ENCODE peak calls at places on chromosomes 5 and 9, in seven cellular contexts. D, T, V, O, Z, S and B are unnamed samples.

GRCh38 chr9:21883642-21884041 is 81.2 kb downstream of the MTAP start:
- DNase-seq in D (no peak), T (no peak), V (peak), O (peak), Z (no peak), S (no peak), B (no peak)

GRCh38 chr9:132235894-132236661 is 74.2 kb downstream of the NTNG2 start:
- DNase-seq in D (peak), T (no peak), V (peak), O (peak), Z (peak), S (peak), B (no peak)

GRCh38 chr9:22395585-22396205 is 50.9 kb upstream of the DMRTA1 start:
- DNase-seq in D (no peak), T (no peak), V (no peak), O (no peak), Z (no peak), S (no peak), B (no peak)

GRCh38 chr9:73577867-73578266 is 426.2 kb downstream of the ANXA1 start:
- DNase-seq in D (no peak), T (no peak), V (no peak), O (no peak), Z (no peak), S (no peak), B (no peak)

GRCh38 chr5:8613078-8613685 is 744.2 kb downstream of the MTRR start:
- DNase-seq in D (no peak), T (no peak), V (no peak), O (no peak), Z (no peak), S (no peak), B (no peak)

GRCh38 chr5:132860742-132861141 is 5.5 kb downstream of the GDF9 start:
- DNase-seq in D (no peak), T (no peak), V (no peak), O (no peak), Z (no peak), S (no peak), B (no peak)

GRCh38 chr5:107378218-107378899 is 292.4 kb downstream of the EFNA5 start:
- DNase-seq in D (no peak), T (no peak), V (no peak), O (no peak), Z (no peak), S (no peak), B (no peak)

GRCh38 chr9:69283003-69283402 is 42.0 kb upstream of the ENTREP1 start:
- DNase-seq in D (no peak), T (no peak), V (no peak), O (no peak), Z (no peak), S (no peak), B (no peak)

GRCh38 chr9:37574241-37574721 is 1.9 kb downstream of the FBXO10 start:
- DNase-seq in D (no peak), T (peak), V (no peak), O (no peak), Z (no peak), S (no peak), B (peak)

GRCh38 chr5:77129386-77129785 is 42.3 kb upstream of the ZBED3 start:
- DNase-seq in D (peak), T (no peak), V (peak), O (no peak), Z (no peak), S (no peak), B (no peak)

GRCh38 chr9:107816187-107817021 is 326.8 kb upstream of the KLF4 start:
- DNase-seq in D (no peak), T (no peak), V (no peak), O (no peak), Z (no peak), S (no peak), B (no peak)

GRCh38 chr5:68405026-68405684 is 189.6 kb downstream of the PIK3R1 start:
- DNase-seq in D (no peak), T (no peak), V (no peak), O (no peak), Z (no peak), S (no peak), B (no peak)

GRCh38 chr5:32233696-32234447 is 59.8 kb upstream of the GOLPH3 start:
- DNase-seq in D (no peak), T (no peak), V (no peak), O (no peak), Z (no peak), S (no peak), B (no peak)

GRCh38 chr5:6182271-6182815 is 196.0 kb downstream of the MED10 start:
- DNase-seq in D (no peak), T (no peak), V (no peak), O (no peak), Z (no peak), S (no peak), B (no peak)

GRCh38 chr9:6239694-6240093 is 24.1 kb downstream of the IL33 start:
- DNase-seq in D (no peak), T (no peak), V (no peak), O (no peak), Z (no peak), S (no peak), B (no peak)

GRCh38 chr9:123642291-123643278 is 286.6 kb downstream of the CRB2 start:
- DNase-seq in D (no peak), T (no peak), V (no peak), O (no peak), Z (no peak), S (peak), B (no peak)

GRCh38 chr9:99947395-99947794 is 40.9 kb downstream of the STX17 start:
- DNase-seq in D (no peak), T (no peak), V (no peak), O (no peak), Z (no peak), S (no peak), B (no peak)

GRCh38 chr9:106697799-106698591 is 165.0 kb upstream of the ZNF462 start:
- DNase-seq in D (peak), T (peak), V (no peak), O (no peak), Z (peak), S (peak), B (peak)

GRCh38 chr5:197892-198489 is 6.7 kb downstream of the LRRC14B start:
- DNase-seq in D (peak), T (no peak), V (no peak), O (no peak), Z (no peak), S (no peak), B (no peak)

GRCh38 chr5:7927466-7928375 is 58.8 kb downstream of the MTRR start:
- DNase-seq in D (no peak), T (no peak), V (peak), O (no peak), Z (no peak), S (peak), B (peak)

GRCh38 chr9:126965541-126966428 is 51.2 kb downstream of the RALGPS1 start:
- DNase-seq in D (peak), T (no peak), V (peak), O (peak), Z (no peak), S (peak), B (no peak)

GRCh38 chr9:95434116-95435073 is 82.4 kb downstream of the PTCH1 start:
- DNase-seq in D (no peak), T (no peak), V (peak), O (no peak), Z (no peak), S (no peak), B (no peak)

GRCh38 chr9:123322771-123323481 is 33.1 kb upstream of the CRB2 start:
- DNase-seq in D (no peak), T (no peak), V (no peak), O (peak), Z (no peak), S (peak), B (no peak)

GRCh38 chr5:126597156-126597555 is 2.1 kb upstream of the ALDH7A1 start:
- DNase-seq in D (no peak), T (no peak), V (no peak), O (no peak), Z (no peak), S (no peak), B (no peak)

GRCh38 chr5:126594077-126594476 is 942 bp downstream of the ALDH7A1 start:
- DNase-seq in D (no peak), T (no peak), V (no peak), O (no peak), Z (no peak), S (no peak), B (no peak)

GRCh38 chr5:126595486-126596083 is 566 bp upstream of the ALDH7A1 start:
- DNase-seq in D (no peak), T (no peak), V (no peak), O (no peak), Z (no peak), S (no peak), B (no peak)

GRCh38 chr5:126591549-126591948 is 3.5 kb downstream of the ALDH7A1 start:
- DNase-seq in D (no peak), T (no peak), V (no peak), O (no peak), Z (no peak), S (no peak), B (no peak)

GRCh38 chr5:126594676-126595485 is at the start of gene ALDH7A1:
- DNase-seq in D (peak), T (peak), V (peak), O (peak), Z (peak), S (peak), B (peak)
- TF ChIP-seq CTCF in D (peak), T (peak), V (peak), O (no peak), Z (peak), S (peak), B (peak)

DNA sequence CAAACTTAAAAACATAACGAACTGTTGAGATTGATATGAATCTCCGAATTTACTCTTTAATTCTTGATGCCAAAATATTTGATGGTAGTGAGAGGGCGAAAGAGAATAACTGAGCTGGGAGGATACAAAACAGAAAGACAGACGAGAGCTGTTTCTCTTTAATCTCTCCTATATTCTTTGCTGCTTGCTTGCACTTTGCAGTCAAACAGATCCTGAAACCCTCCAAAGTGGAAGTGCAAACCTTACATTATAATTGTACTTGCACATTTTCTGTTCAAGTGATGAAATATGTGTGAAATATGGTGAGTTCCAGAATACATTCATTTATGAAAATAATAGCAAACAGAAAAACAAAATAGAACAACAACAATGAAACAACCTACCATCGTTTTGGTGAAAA is 63.8 kb downstream of the PAM start:
- DNase-seq in D (no peak), T (no peak), V (no peak), O (no peak), Z (no peak), S (no peak), B (no peak)
- H3K4me3 ChIP-seq in D (no peak), T (no peak), V (no peak), O (no peak), Z (no peak), S (no peak), B (no peak)

DNA sequence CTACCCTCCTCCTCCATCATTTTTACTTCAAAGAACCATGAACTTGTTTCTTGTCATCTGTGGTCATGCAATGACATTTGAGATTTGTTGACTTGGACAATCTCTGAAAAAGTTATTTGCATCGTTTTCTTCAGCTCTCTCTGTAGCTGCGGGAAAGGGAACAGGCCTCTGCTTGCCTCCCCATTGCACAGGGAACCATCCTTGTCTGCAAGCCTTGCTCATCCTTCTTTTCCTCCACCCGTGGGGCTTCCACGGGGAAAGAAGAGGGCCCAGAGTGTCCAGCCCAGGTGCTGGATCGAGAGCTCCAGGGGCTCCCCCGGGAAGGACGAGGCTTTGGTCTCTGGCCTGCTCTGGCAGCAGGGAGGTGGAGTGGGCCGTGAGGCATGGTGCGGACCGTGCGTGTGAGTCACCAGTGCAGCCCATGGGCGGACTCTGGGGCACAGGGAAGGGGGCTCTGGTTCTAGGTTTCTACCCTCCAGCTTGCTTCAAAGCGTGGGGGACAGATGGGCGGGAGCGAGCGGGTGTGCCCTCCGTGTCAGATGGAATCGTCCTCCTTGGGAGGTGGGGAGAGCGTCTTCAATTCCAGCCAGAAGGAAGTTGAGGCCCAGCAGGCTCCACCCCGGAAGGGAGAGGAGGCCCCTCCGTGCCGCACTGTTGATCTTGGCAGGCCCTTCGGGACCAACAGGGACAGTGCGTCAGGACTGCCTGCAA is 6.0 kb upstream of the IRX4 start:
- DNase-seq in D (no peak), T (no peak), V (no peak), O (no peak), Z (no peak), S (no peak), B (no peak)
- TF ChIP-seq CTCF in D (no peak), T (no peak), V (no peak), O (no peak), Z (no peak), S (no peak), B (no peak)

DNA sequence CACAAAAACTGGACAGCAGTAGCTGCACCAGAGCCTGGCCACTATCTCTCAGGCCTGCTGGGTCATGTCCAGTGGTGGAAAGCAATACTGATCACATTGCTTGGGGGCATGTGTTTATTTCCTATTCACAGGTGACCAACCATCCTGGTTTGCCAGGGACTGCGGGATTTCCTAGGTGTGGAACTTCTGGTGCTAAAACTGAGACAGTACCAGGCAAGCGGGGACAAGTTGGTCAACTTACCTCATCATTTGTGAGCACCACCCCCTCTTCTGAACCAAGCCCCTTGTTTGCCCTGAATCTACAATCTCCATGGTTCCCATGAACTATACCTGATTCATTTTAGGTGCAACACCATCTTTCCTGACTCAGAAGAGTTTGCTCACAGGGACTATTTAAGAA is 81.3 kb downstream of the TNC start:
- DNase-seq in D (no peak), T (no peak), V (no peak), O (no peak), Z (no peak), S (no peak), B (no peak)
- H3K4me3 ChIP-seq in D (no peak), T (no peak), V (no peak), O (no peak), Z (no peak), S (no peak), B (no peak)